ENCODE peak calls at places on chromosomes 12 and 14, in seven cellular contexts. One of them, this sample, is unnamed.

GRCh38 chr12:45705404-45705803 is 24.1 kb upstream of the ARID2 start:
- DNase-seq in Ammon's horn: no peak
- DNase-seq in LoVo: no peak
- DNase-seq in psoas muscle: no peak
- DNase-seq in pulmonary artery endothelial cell: no peak
- DNase-seq in HTR-8/SVneo: no peak
- DNase-seq in mammary epithelial cell: no peak
- DNase-seq in this sample: no peak

GRCh38 chr12:32502693-32503510 is 103.5 kb downstream of the FGD4 start:
- DNase-seq in pulmonary artery endothelial cell: no peak
- DNase-seq in LoVo: no peak
- DNase-seq in mammary epithelial cell: peak; percentile 51
- DNase-seq in psoas muscle: peak; percentile 33
- DNase-seq in Ammon's horn: peak; percentile 74
- DNase-seq in HTR-8/SVneo: no peak
- DNase-seq in this sample: no peak

GRCh38 chr12:91127751-91128150 is 16.5 kb upstream of the LUM start:
- DNase-seq in LoVo: peak; percentile 82
- DNase-seq in mammary epithelial cell: peak; percentile 14
- DNase-seq in Ammon's horn: no peak
- DNase-seq in HTR-8/SVneo: no peak
- DNase-seq in pulmonary artery endothelial cell: no peak
- DNase-seq in psoas muscle: no peak
- DNase-seq in this sample: no peak

GRCh38 chr12:53803703-53804102 is 51.9 kb upstream of the CISTR start:
- DNase-seq in HTR-8/SVneo: no peak
- DNase-seq in LoVo: no peak
- DNase-seq in mammary epithelial cell: no peak
- DNase-seq in Ammon's horn: no peak
- DNase-seq in psoas muscle: no peak
- DNase-seq in pulmonary artery endothelial cell: no peak
- DNase-seq in this sample: no peak

GRCh38 chr12:64051057-64051456 is 171.0 kb downstream of the KICS2 start:
- DNase-seq in psoas muscle: no peak
- DNase-seq in pulmonary artery endothelial cell: no peak
- DNase-seq in HTR-8/SVneo: no peak
- DNase-seq in LoVo: no peak
- DNase-seq in Ammon's horn: no peak
- DNase-seq in mammary epithelial cell: no peak
- DNase-seq in this sample: no peak

GRCh38 chr12:115833704-115834103 is 443.8 kb downstream of the MED13L start:
- DNase-seq in LoVo: no peak
- DNase-seq in psoas muscle: no peak
- DNase-seq in HTR-8/SVneo: no peak
- DNase-seq in Ammon's horn: no peak
- DNase-seq in mammary epithelial cell: no peak
- DNase-seq in pulmonary artery endothelial cell: no peak
- DNase-seq in this sample: no peak

GRCh38 chr12:6825398-6826124 is 2.6 kb upstream of the P3H3 start:
- DNase-seq in HTR-8/SVneo: peak; percentile 94
- DNase-seq in psoas muscle: peak; percentile 83
- DNase-seq in Ammon's horn: peak; percentile 90
- DNase-seq in LoVo: peak; percentile 76
- DNase-seq in mammary epithelial cell: peak; percentile 71
- DNase-seq in pulmonary artery endothelial cell: peak; percentile 33
- DNase-seq in this sample: peak; percentile 95

GRCh38 chr14:74065746-74066575 is 18.3 kb downstream of the ALDH6A1 start:
- DNase-seq in mammary epithelial cell: peak; percentile 6
- DNase-seq in pulmonary artery endothelial cell: no peak
- DNase-seq in LoVo: no peak
- DNase-seq in psoas muscle: no peak
- DNase-seq in HTR-8/SVneo: no peak
- DNase-seq in Ammon's horn: no peak
- DNase-seq in this sample: no peak

GRCh38 chr12:107600596-107601144 is 84.9 kb upstream of the PWP1 start:
- DNase-seq in HTR-8/SVneo: no peak
- DNase-seq in psoas muscle: no peak
- DNase-seq in Ammon's horn: peak; percentile 42
- DNase-seq in LoVo: no peak
- DNase-seq in pulmonary artery endothelial cell: no peak
- DNase-seq in mammary epithelial cell: no peak
- DNase-seq in this sample: no peak

GRCh38 chr14:74593241-74593985 is 18.6 kb downstream of the LTBP2 start:
- DNase-seq in pulmonary artery endothelial cell: no peak
- DNase-seq in psoas muscle: no peak
- DNase-seq in mammary epithelial cell: no peak
- DNase-seq in HTR-8/SVneo: no peak
- DNase-seq in Ammon's horn: peak; percentile 34
- DNase-seq in LoVo: no peak
- DNase-seq in this sample: no peak

GRCh38 chr14:38330262-38330661 is 74.4 kb upstream of the CLEC14A start:
- DNase-seq in LoVo: no peak
- DNase-seq in pulmonary artery endothelial cell: no peak
- DNase-seq in mammary epithelial cell: no peak
- DNase-seq in HTR-8/SVneo: no peak
- DNase-seq in psoas muscle: no peak
- DNase-seq in Ammon's horn: no peak
- DNase-seq in this sample: no peak

GRCh38 chr12:132275631-132276030 is 53.8 kb downstream of the GALNT9 start:
- DNase-seq in Ammon's horn: no peak
- DNase-seq in HTR-8/SVneo: no peak
- DNase-seq in mammary epithelial cell: no peak
- DNase-seq in pulmonary artery endothelial cell: no peak
- DNase-seq in LoVo: no peak
- DNase-seq in psoas muscle: peak; percentile 7
- DNase-seq in this sample: no peak

GRCh38 chr14:20690848-20691640 is 2.5 kb downstream of the ANG start:
- DNase-seq in psoas muscle: no peak
- DNase-seq in HTR-8/SVneo: peak; percentile 54
- DNase-seq in pulmonary artery endothelial cell: no peak
- DNase-seq in LoVo: peak; percentile 84
- DNase-seq in Ammon's horn: peak; percentile 89
- DNase-seq in mammary epithelial cell: peak; percentile 65
- DNase-seq in this sample: peak; percentile 41

GRCh38 chr14:22822017-22822618 is 6.9 kb upstream of the SLC7A7 start:
- DNase-seq in LoVo: no peak
- DNase-seq in mammary epithelial cell: no peak
- DNase-seq in pulmonary artery endothelial cell: no peak
- DNase-seq in psoas muscle: no peak
- DNase-seq in Ammon's horn: no peak
- DNase-seq in HTR-8/SVneo: no peak
- DNase-seq in this sample: peak; percentile 80

GRCh38 chr12:102527256-102527720 is 46.9 kb upstream of the IGF1 start:
- DNase-seq in Ammon's horn: no peak
- DNase-seq in mammary epithelial cell: no peak
- DNase-seq in psoas muscle: no peak
- DNase-seq in pulmonary artery endothelial cell: no peak
- DNase-seq in HTR-8/SVneo: no peak
- DNase-seq in LoVo: no peak
- DNase-seq in this sample: no peak

GRCh38 chr14:36619131-36619530 is 36.7 kb upstream of the NKX2-8 start:
- DNase-seq in HTR-8/SVneo: no peak
- DNase-seq in pulmonary artery endothelial cell: no peak
- DNase-seq in LoVo: no peak
- DNase-seq in Ammon's horn: no peak
- DNase-seq in psoas muscle: no peak
- DNase-seq in mammary epithelial cell: peak; percentile 62
- DNase-seq in this sample: no peak

GRCh38 chr12:19125325-19125724 is 4.2 kb upstream of the PLEKHA5 start:
- DNase-seq in pulmonary artery endothelial cell: no peak
- DNase-seq in mammary epithelial cell: peak; percentile 44
- DNase-seq in HTR-8/SVneo: no peak
- DNase-seq in LoVo: no peak
- DNase-seq in psoas muscle: no peak
- DNase-seq in Ammon's horn: no peak
- DNase-seq in this sample: no peak

GRCh38 chr12:115946867-115947695 is 330.4 kb downstream of the MED13L start:
- DNase-seq in LoVo: peak; percentile 14
- DNase-seq in HTR-8/SVneo: peak; percentile 14
- DNase-seq in pulmonary artery endothelial cell: no peak
- DNase-seq in Ammon's horn: no peak
- DNase-seq in psoas muscle: no peak
- DNase-seq in mammary epithelial cell: no peak
- DNase-seq in this sample: no peak

GRCh38 chr14:100030441-100031153 is 34.6 kb upstream of the EVL start:
- DNase-seq in mammary epithelial cell: peak; percentile 69
- DNase-seq in LoVo: peak; percentile 22
- DNase-seq in HTR-8/SVneo: no peak
- DNase-seq in psoas muscle: no peak
- DNase-seq in pulmonary artery endothelial cell: peak; percentile 27
- DNase-seq in Ammon's horn: peak; percentile 25
- DNase-seq in this sample: no peak

GRCh38 chr14:84343637-84344036 is 1186.3 kb upstream of the FLRT2 start:
- DNase-seq in HTR-8/SVneo: no peak
- DNase-seq in pulmonary artery endothelial cell: no peak
- DNase-seq in LoVo: no peak
- DNase-seq in mammary epithelial cell: no peak
- DNase-seq in psoas muscle: no peak
- DNase-seq in Ammon's horn: no peak
- DNase-seq in this sample: no peak

GRCh38 chr14:30077946-30078345 is 150.3 kb upstream of the PRKD1 start:
- DNase-seq in psoas muscle: no peak
- DNase-seq in pulmonary artery endothelial cell: no peak
- DNase-seq in HTR-8/SVneo: no peak
- DNase-seq in mammary epithelial cell: no peak
- DNase-seq in LoVo: no peak
- DNase-seq in Ammon's horn: no peak
- DNase-seq in this sample: no peak

GRCh38 chr12:92439397-92439779 is 263.4 kb upstream of the PLEKHG7 start:
- DNase-seq in psoas muscle: peak; percentile 12
- DNase-seq in Ammon's horn: no peak
- DNase-seq in pulmonary artery endothelial cell: no peak
- DNase-seq in mammary epithelial cell: peak; percentile 90
- DNase-seq in HTR-8/SVneo: no peak
- DNase-seq in LoVo: no peak
- DNase-seq in this sample: no peak

GRCh38 chr14:54146601-54147000 is 190.0 kb upstream of the BMP4 start:
- DNase-seq in pulmonary artery endothelial cell: no peak
- DNase-seq in Ammon's horn: no peak
- DNase-seq in LoVo: no peak
- DNase-seq in mammary epithelial cell: no peak
- DNase-seq in HTR-8/SVneo: no peak
- DNase-seq in psoas muscle: no peak
- DNase-seq in this sample: no peak

GRCh38 chr12:27332407-27333310 is at the start of gene BMAL2:
- DNase-seq in pulmonary artery endothelial cell: no peak
- DNase-seq in HTR-8/SVneo: peak; percentile 53
- DNase-seq in Ammon's horn: no peak
- DNase-seq in mammary epithelial cell: peak; percentile 40
- DNase-seq in LoVo: peak; percentile 84
- DNase-seq in psoas muscle: peak; percentile 35
- DNase-seq in this sample: peak; percentile 67

GRCh38 chr12:50924439-50925341 is 27.7 kb upstream of the HIGD1C start:
- DNase-seq in HTR-8/SVneo: peak; percentile 42
- DNase-seq in LoVo: peak; percentile 89
- DNase-seq in mammary epithelial cell: peak; percentile 80
- DNase-seq in psoas muscle: peak; percentile 89
- DNase-seq in Ammon's horn: peak; percentile 95
- DNase-seq in pulmonary artery endothelial cell: peak; percentile 78
- DNase-seq in this sample: no peak

GRCh38 chr12:108360487-108360886 is 21.4 kb upstream of the CMKLR1 start:
- DNase-seq in HTR-8/SVneo: no peak
- DNase-seq in Ammon's horn: no peak
- DNase-seq in pulmonary artery endothelial cell: no peak
- DNase-seq in LoVo: no peak
- DNase-seq in mammary epithelial cell: peak; percentile 14
- DNase-seq in psoas muscle: no peak
- DNase-seq in this sample: no peak

GRCh38 chr12:14279845-14280244 is 85.6 kb upstream of the ATF7IP start:
- DNase-seq in psoas muscle: no peak
- DNase-seq in mammary epithelial cell: no peak
- DNase-seq in HTR-8/SVneo: no peak
- DNase-seq in Ammon's horn: no peak
- DNase-seq in LoVo: no peak
- DNase-seq in pulmonary artery endothelial cell: no peak
- DNase-seq in this sample: no peak

GRCh38 chr14:76486251-76486743 is 110.4 kb downstream of the ESRRB start:
- DNase-seq in pulmonary artery endothelial cell: no peak
- DNase-seq in LoVo: no peak
- DNase-seq in mammary epithelial cell: no peak
- DNase-seq in Ammon's horn: no peak
- DNase-seq in HTR-8/SVneo: no peak
- DNase-seq in psoas muscle: no peak
- DNase-seq in this sample: no peak

GRCh38 chr14:51954657-51955056 is 34.7 kb upstream of the RTRAF start:
- DNase-seq in mammary epithelial cell: no peak
- DNase-seq in pulmonary artery endothelial cell: no peak
- DNase-seq in psoas muscle: no peak
- DNase-seq in HTR-8/SVneo: no peak
- DNase-seq in LoVo: no peak
- DNase-seq in Ammon's horn: no peak
- DNase-seq in this sample: no peak

GRCh38 chr14:20512139-20512905 is 7.0 kb downstream of the RNASE10 start:
- DNase-seq in mammary epithelial cell: peak; percentile 14
- DNase-seq in psoas muscle: no peak
- DNase-seq in HTR-8/SVneo: no peak
- DNase-seq in LoVo: no peak
- DNase-seq in Ammon's horn: no peak
- DNase-seq in pulmonary artery endothelial cell: no peak
- DNase-seq in this sample: no peak

GRCh38 chr12:118979763-118980406 is 1.5 kb upstream of the SRRM4 start:
- DNase-seq in LoVo: peak; percentile 31
- DNase-seq in HTR-8/SVneo: peak; percentile 37
- DNase-seq in psoas muscle: no peak
- DNase-seq in pulmonary artery endothelial cell: peak; percentile 5
- DNase-seq in Ammon's horn: peak; percentile 85
- DNase-seq in mammary epithelial cell: peak; percentile 5
- DNase-seq in this sample: peak; percentile 77

GRCh38 chr14:100777366-100778077 is 48.4 kb upstream of the MEG3 start:
- DNase-seq in HTR-8/SVneo: no peak
- DNase-seq in Ammon's horn: no peak
- DNase-seq in pulmonary artery endothelial cell: no peak
- DNase-seq in psoas muscle: no peak
- DNase-seq in mammary epithelial cell: no peak
- DNase-seq in LoVo: no peak
- DNase-seq in this sample: no peak

GRCh38 chr14:93540235-93540634 is 109.5 kb downstream of the UNC79 start:
- DNase-seq in HTR-8/SVneo: no peak
- DNase-seq in Ammon's horn: no peak
- DNase-seq in pulmonary artery endothelial cell: no peak
- DNase-seq in LoVo: no peak
- DNase-seq in psoas muscle: no peak
- DNase-seq in mammary epithelial cell: no peak
- DNase-seq in this sample: no peak

This sample was measured in WTC11.